ENCODE peak calls at places on chromosomes 2 and 18, in four cellular contexts. One of them, this sample, is unnamed.
A peak's percentile ranks its signal among the peaks of the same experiment; 100 is the strongest.

GRCh38 chr2:185771396-185771795 is 32.8 kb downstream of the FSIP2 start:
- DNase-seq in ACHN: no peak
- DNase-seq in mammary epithelial cell: no peak
- DNase-seq in progenitor cell of endocrine pancreas: no peak
- DNase-seq in this sample: no peak

GRCh38 chr18:23230688-23231087 is 95.4 kb downstream of the CABLES1 start:
- DNase-seq in ACHN: no peak
- DNase-seq in progenitor cell of endocrine pancreas: no peak
- DNase-seq in mammary epithelial cell: no peak
- DNase-seq in this sample: no peak

GRCh38 chr2:68839260-68839833 is 31.9 kb downstream of the BMP10 start:
- DNase-seq in progenitor cell of endocrine pancreas: no peak
- DNase-seq in ACHN: peak; percentile 7
- DNase-seq in mammary epithelial cell: peak; percentile 12
- DNase-seq in this sample: no peak

GRCh38 chr18:41594582-41594981 is 360.5 kb upstream of the PIK3C3 start:
- DNase-seq in progenitor cell of endocrine pancreas: no peak
- DNase-seq in mammary epithelial cell: no peak
- DNase-seq in ACHN: no peak
- DNase-seq in this sample: no peak

GRCh38 chr2:230589497-230590015 is 123.1 kb upstream of the CAB39 start:
- DNase-seq in mammary epithelial cell: no peak
- DNase-seq in ACHN: no peak
- DNase-seq in progenitor cell of endocrine pancreas: no peak
- DNase-seq in this sample: no peak

GRCh38 chr2:48116518-48116917 is 210.2 kb upstream of the FBXO11 start:
- DNase-seq in ACHN: no peak
- DNase-seq in mammary epithelial cell: no peak
- DNase-seq in progenitor cell of endocrine pancreas: no peak
- DNase-seq in this sample: no peak

GRCh38 chr2:136048886-136049832 is 63.7 kb upstream of the DARS1 start:
- DNase-seq in progenitor cell of endocrine pancreas: no peak
- DNase-seq in ACHN: no peak
- DNase-seq in mammary epithelial cell: no peak
- DNase-seq in this sample: no peak

GRCh38 chr18:43486462-43486861 is 209.2 kb upstream of the SYT4 start:
- DNase-seq in ACHN: no peak
- DNase-seq in mammary epithelial cell: peak; percentile 26
- DNase-seq in progenitor cell of endocrine pancreas: no peak
- DNase-seq in this sample: no peak

GRCh38 chr2:188665196-188665595 is 309.0 kb upstream of the COL3A1 start:
- DNase-seq in mammary epithelial cell: no peak
- DNase-seq in ACHN: no peak
- DNase-seq in progenitor cell of endocrine pancreas: no peak
- DNase-seq in this sample: no peak

GRCh38 chr2:8119782-8120551 is 561.9 kb upstream of the ID2 start:
- DNase-seq in progenitor cell of endocrine pancreas: no peak
- DNase-seq in mammary epithelial cell: peak; percentile 83
- DNase-seq in ACHN: no peak
- DNase-seq in this sample: peak; percentile 99

This sample was measured in HepG2.